ENCODE peak calls at places on chromosome 17, in four cellular contexts. J is H1, X is HepG2, R is GM12878. Y is an unnamed sample.

GRCh38 chr17:80263253-80264047 is 2.8 kb downstream of the RNF213 start:
- DNase-seq in X (peak), J (no peak), R (peak), Y (no peak)

GRCh38 chr17:75250009-75250471 is 11.4 kb downstream of the GGA3 start:
- DNase-seq in R (peak), J (no peak), X (no peak), Y (no peak)

GRCh38 chr17:40468560-40468959 is 25.3 kb downstream of the IGFBP4 start:
- DNase-seq in R (no peak), X (no peak), J (no peak), Y (no peak)

GRCh38 chr17:69575346-69575761 is 160.9 kb downstream of the MAP2K6 start:
- DNase-seq in X (no peak), J (no peak), R (no peak), Y (no peak)

GRCh38 chr17:38871247-38871991 is 1.6 kb downstream of the LASP1 start:
- DNase-seq in R (peak), X (peak), J (no peak), Y (no peak)

GRCh38 chr17:52823155-52823554 is 664.6 kb upstream of the CA10 start:
- DNase-seq in J (no peak), X (peak), R (no peak), Y (no peak)

GRCh38 chr17:62666061-62666800 is 38.8 kb downstream of the MRC2 start:
- DNase-seq in J (no peak), R (no peak), X (no peak), Y (no peak)

GRCh38 chr17:72454342-72454741 is 333.5 kb downstream of the SOX9 start:
- DNase-seq in R (no peak), X (no peak), J (no peak), Y (no peak)

GRCh38 chr17:43645765-43646481 is 15.8 kb downstream of the MEOX1 start:
- DNase-seq in X (no peak), J (no peak), R (no peak), Y (no peak)

GRCh38 chr17:59791603-59792457 is 84.4 kb downstream of the VMP1 start:
- DNase-seq in J (no peak), R (no peak), X (peak), Y (no peak)

GRCh38 chr17:62792122-62792800 is 15.9 kb downstream of the MARCHF10 start:
- DNase-seq in J (no peak), X (peak), R (no peak), Y (no peak)

GRCh38 chr17:30304778-30305177 is 13.0 kb upstream of the BLMH start:
- DNase-seq in J (no peak), R (no peak), X (no peak), Y (no peak)

GRCh38 chr17:246851-247421 is 65.5 kb upstream of the DOC2B start:
- DNase-seq in J (no peak), X (no peak), R (no peak), Y (no peak)

GRCh38 chr17:2034806-2035548 is 5.0 kb downstream of the DPH1 start:
- DNase-seq in J (no peak), X (no peak), R (no peak), Y (no peak)
- H3K9ac ChIP-seq in J (no peak), X (no peak), R (no peak), Y (no peak)

GRCh38 chr17:78716292-78716691 is 65.8 kb downstream of the CYTH1 start:
- DNase-seq in J (no peak), R (no peak), X (no peak), Y (no peak)
- H3K4me3 ChIP-seq in J (no peak), R (peak), X (no peak), Y (no peak)

GRCh38 chr17:14307560-14308024 is 6.7 kb downstream of the HS3ST3B1 start:
- DNase-seq in J (no peak), X (peak), R (no peak), Y (no peak)
- TF ChIP-seq SUZ12 in J (no peak), X (no peak), R (no peak), Y (no peak)

GRCh38 chr17:45125509-45125908 is 6.8 kb downstream of the PLCD3 start:
- DNase-seq in R (no peak), X (no peak), J (no peak), Y (no peak)

GRCh38 chr17:45127209-45127582 is 5.1 kb downstream of the PLCD3 start:
- DNase-seq in J (no peak), X (no peak), R (no peak), Y (no peak)

GRCh38 chr17:45123076-45123770 is 9.1 kb downstream of the PLCD3 start:
- DNase-seq in J (no peak), R (no peak), X (peak), Y (no peak)

GRCh38 chr17:45121055-45121454 is 11.3 kb downstream of the PLCD3 start:
- DNase-seq in R (no peak), X (no peak), J (no peak), Y (no peak)

GRCh38 chr17:45123930-45124796 is 8.2 kb downstream of the PLCD3 start:
- DNase-seq in R (no peak), J (no peak), X (peak), Y (peak)
- H3K9ac ChIP-seq in R (no peak), J (no peak), X (peak), Y (no peak)

GRCh38 chr17:51322390-51323029 is 62.2 kb downstream of the UTP18 start:
- DNase-seq in X (peak), J (no peak), R (no peak), Y (peak)

DNA sequence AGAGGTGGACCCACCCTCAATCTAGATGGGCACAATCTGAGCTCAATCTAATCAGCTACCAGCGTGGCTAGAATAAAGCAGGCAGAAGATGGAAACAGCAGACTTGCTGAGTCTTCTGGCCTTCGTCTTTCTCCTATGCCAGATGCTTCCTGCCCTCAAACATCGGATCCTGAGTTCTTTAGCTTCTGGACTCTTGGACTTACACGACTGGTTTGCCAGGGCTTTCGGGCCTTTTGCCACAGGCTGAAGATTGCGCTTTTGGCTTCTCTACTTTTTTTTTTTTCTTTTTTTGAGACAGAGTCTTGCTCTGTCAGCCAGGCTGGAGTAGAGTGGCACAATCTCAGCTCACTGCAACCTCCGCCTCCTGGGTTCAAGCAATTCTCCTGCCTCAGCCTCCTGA is 65.1 kb downstream of the UTP18 start:
- DNase-seq in R (no peak), J (no peak), X (no peak), Y (no peak)
- H3K4me3 ChIP-seq in R (no peak), J (no peak), X (no peak), Y (no peak)

DNA sequence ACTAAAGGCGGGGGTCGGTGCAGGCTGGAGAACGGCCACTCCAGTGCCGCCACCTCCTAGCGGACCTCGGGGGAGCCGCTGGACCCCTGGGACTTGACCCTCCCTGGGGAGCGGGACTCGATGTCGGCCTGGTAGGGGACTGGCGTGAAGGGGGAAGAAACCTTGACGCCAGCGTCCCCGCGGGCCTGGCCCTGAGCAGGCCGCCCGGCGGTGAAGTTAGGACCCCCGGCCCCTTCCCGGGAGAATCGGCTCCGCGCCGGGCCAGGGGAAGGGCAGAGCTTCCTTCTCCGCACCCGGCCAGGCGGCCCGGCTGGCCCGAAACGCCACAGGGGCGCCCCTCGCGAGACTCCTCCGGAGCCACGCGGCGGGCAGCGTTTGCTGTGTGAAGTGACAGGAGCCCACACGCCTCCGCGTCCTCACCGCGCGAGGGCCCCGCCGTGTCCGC is 389 bp downstream of the DUS1L start:
- DNase-seq in R (no peak), J (no peak), X (no peak), Y (no peak)
- TF ChIP-seq SUZ12 in R (no peak), J (no peak), X (no peak), Y (no peak)

Y was measured in NT2/D1.